ENCODE peak calls at places on chromosomes 2 and 18, in ten cellular contexts. One of them, this sample, is unnamed.

GRCh38 chr2:198639580-198639979 is 818.2 kb downstream of the SATB2 start:
- DNase-seq in fibroblast of the aortic adventitia: no peak
- DNase-seq in anterior cingulate cortex: no peak
- DNase-seq in A549: no peak
- DNase-seq in NCI-H1417: no peak
- DNase-seq in skeletal muscle cell: peak
- DNase-seq in right cardiac atrium: no peak
- DNase-seq in cardiac fibroblast: no peak
- DNase-seq in dorsolateral prefrontal cortex: no peak
- DNase-seq in HuH-7.5: no peak
- DNase-seq in this sample: no peak

GRCh38 chr2:103009861-103010260 is 248.0 kb downstream of the TMEM182 start:
- DNase-seq in cardiac fibroblast: no peak
- DNase-seq in skeletal muscle cell: no peak
- DNase-seq in fibroblast of the aortic adventitia: no peak
- DNase-seq in right cardiac atrium: no peak
- DNase-seq in NCI-H1417: no peak
- DNase-seq in HuH-7.5: no peak
- DNase-seq in anterior cingulate cortex: no peak
- DNase-seq in dorsolateral prefrontal cortex: no peak
- DNase-seq in A549: no peak
- DNase-seq in this sample: no peak

GRCh38 chr2:241842067-241842415 is 16.7 kb downstream of the PDCD1 start:
- DNase-seq in skeletal muscle cell: no peak
- DNase-seq in dorsolateral prefrontal cortex: no peak
- DNase-seq in anterior cingulate cortex: no peak
- DNase-seq in NCI-H1417: no peak
- DNase-seq in HuH-7.5: no peak
- DNase-seq in right cardiac atrium: peak
- DNase-seq in A549: no peak
- DNase-seq in fibroblast of the aortic adventitia: no peak
- DNase-seq in cardiac fibroblast: no peak
- DNase-seq in this sample: no peak

GRCh38 chr2:215269397-215270117 is 42.3 kb upstream of the ATIC start:
- DNase-seq in anterior cingulate cortex: no peak
- DNase-seq in cardiac fibroblast: peak
- DNase-seq in A549: peak
- DNase-seq in NCI-H1417: peak
- DNase-seq in right cardiac atrium: peak
- DNase-seq in HuH-7.5: peak
- DNase-seq in dorsolateral prefrontal cortex: peak
- DNase-seq in fibroblast of the aortic adventitia: peak
- DNase-seq in skeletal muscle cell: peak
- DNase-seq in this sample: peak

GRCh38 chr2:171516793-171517192 is 5.5 kb upstream of the CYBRD1 start:
- DNase-seq in NCI-H1417: no peak
- DNase-seq in dorsolateral prefrontal cortex: no peak
- DNase-seq in fibroblast of the aortic adventitia: peak
- DNase-seq in cardiac fibroblast: no peak
- DNase-seq in HuH-7.5: no peak
- DNase-seq in skeletal muscle cell: no peak
- DNase-seq in anterior cingulate cortex: no peak
- DNase-seq in A549: no peak
- DNase-seq in right cardiac atrium: no peak
- DNase-seq in this sample: no peak

GRCh38 chr2:97919858-97920257 is 75.9 kb downstream of the TMEM131 start:
- DNase-seq in fibroblast of the aortic adventitia: no peak
- DNase-seq in cardiac fibroblast: no peak
- DNase-seq in HuH-7.5: no peak
- DNase-seq in anterior cingulate cortex: no peak
- DNase-seq in right cardiac atrium: no peak
- DNase-seq in skeletal muscle cell: no peak
- DNase-seq in NCI-H1417: no peak
- DNase-seq in A549: no peak
- DNase-seq in dorsolateral prefrontal cortex: no peak
- DNase-seq in this sample: no peak

GRCh38 chr2:217512259-217512658 is 490.5 kb downstream of the TNS1 start:
- DNase-seq in dorsolateral prefrontal cortex: no peak
- DNase-seq in right cardiac atrium: no peak
- DNase-seq in A549: no peak
- DNase-seq in NCI-H1417: no peak
- DNase-seq in anterior cingulate cortex: no peak
- DNase-seq in skeletal muscle cell: no peak
- DNase-seq in cardiac fibroblast: no peak
- DNase-seq in fibroblast of the aortic adventitia: no peak
- DNase-seq in HuH-7.5: no peak
- DNase-seq in this sample: no peak

GRCh38 chr2:203404996-203405395 is 76.8 kb downstream of the ABI2 start:
- DNase-seq in cardiac fibroblast: peak
- DNase-seq in skeletal muscle cell: peak
- DNase-seq in anterior cingulate cortex: no peak
- DNase-seq in dorsolateral prefrontal cortex: no peak
- DNase-seq in NCI-H1417: no peak
- DNase-seq in fibroblast of the aortic adventitia: peak
- DNase-seq in right cardiac atrium: no peak
- DNase-seq in A549: no peak
- DNase-seq in HuH-7.5: no peak
- DNase-seq in this sample: no peak

GRCh38 chr2:209688388-209688787 is 83.2 kb upstream of the UNC80 start:
- DNase-seq in dorsolateral prefrontal cortex: no peak
- DNase-seq in NCI-H1417: peak
- DNase-seq in anterior cingulate cortex: no peak
- DNase-seq in fibroblast of the aortic adventitia: no peak
- DNase-seq in A549: no peak
- DNase-seq in right cardiac atrium: no peak
- DNase-seq in skeletal muscle cell: no peak
- DNase-seq in HuH-7.5: no peak
- DNase-seq in cardiac fibroblast: no peak
- DNase-seq in this sample: no peak

GRCh38 chr18:4319738-4320677 is 135.1 kb downstream of the DLGAP1 start:
- DNase-seq in NCI-H1417: no peak
- DNase-seq in dorsolateral prefrontal cortex: no peak
- DNase-seq in anterior cingulate cortex: no peak
- DNase-seq in A549: no peak
- DNase-seq in right cardiac atrium: no peak
- DNase-seq in skeletal muscle cell: no peak
- DNase-seq in fibroblast of the aortic adventitia: no peak
- DNase-seq in cardiac fibroblast: no peak
- DNase-seq in HuH-7.5: no peak
- DNase-seq in this sample: no peak

GRCh38 chr2:112162956-112163355 is 24.8 kb downstream of the FBLN7 start:
- DNase-seq in NCI-H1417: no peak
- DNase-seq in right cardiac atrium: peak
- DNase-seq in A549: no peak
- DNase-seq in HuH-7.5: no peak
- DNase-seq in fibroblast of the aortic adventitia: no peak
- DNase-seq in dorsolateral prefrontal cortex: no peak
- DNase-seq in skeletal muscle cell: no peak
- DNase-seq in cardiac fibroblast: no peak
- DNase-seq in anterior cingulate cortex: no peak
- DNase-seq in this sample: no peak

GRCh38 chr2:62215306-62216064 is 19.6 kb downstream of the B3GNT2 start:
- DNase-seq in anterior cingulate cortex: no peak
- DNase-seq in NCI-H1417: no peak
- DNase-seq in cardiac fibroblast: no peak
- DNase-seq in HuH-7.5: no peak
- DNase-seq in skeletal muscle cell: peak
- DNase-seq in right cardiac atrium: no peak
- DNase-seq in fibroblast of the aortic adventitia: no peak
- DNase-seq in A549: no peak
- DNase-seq in dorsolateral prefrontal cortex: no peak
- DNase-seq in this sample: peak

GRCh38 chr18:58228176-58228575 is 184.2 kb downstream of the NEDD4L start:
- DNase-seq in right cardiac atrium: no peak
- DNase-seq in anterior cingulate cortex: no peak
- DNase-seq in A549: no peak
- DNase-seq in HuH-7.5: no peak
- DNase-seq in NCI-H1417: no peak
- DNase-seq in cardiac fibroblast: no peak
- DNase-seq in dorsolateral prefrontal cortex: no peak
- DNase-seq in fibroblast of the aortic adventitia: no peak
- DNase-seq in skeletal muscle cell: no peak
- DNase-seq in this sample: no peak

GRCh38 chr2:46319711-46320110 is 22.5 kb downstream of the EPAS1 start:
- DNase-seq in anterior cingulate cortex: no peak
- DNase-seq in dorsolateral prefrontal cortex: no peak
- DNase-seq in HuH-7.5: no peak
- DNase-seq in A549: no peak
- DNase-seq in right cardiac atrium: no peak
- DNase-seq in skeletal muscle cell: no peak
- DNase-seq in fibroblast of the aortic adventitia: no peak
- DNase-seq in NCI-H1417: no peak
- DNase-seq in cardiac fibroblast: no peak
- DNase-seq in this sample: no peak

GRCh38 chr2:28521663-28522062 is 25.8 kb downstream of the PLB1 start:
- DNase-seq in dorsolateral prefrontal cortex: no peak
- DNase-seq in A549: no peak
- DNase-seq in HuH-7.5: no peak
- DNase-seq in right cardiac atrium: no peak
- DNase-seq in NCI-H1417: no peak
- DNase-seq in anterior cingulate cortex: no peak
- DNase-seq in skeletal muscle cell: no peak
- DNase-seq in fibroblast of the aortic adventitia: no peak
- DNase-seq in cardiac fibroblast: no peak
- DNase-seq in this sample: no peak

GRCh38 chr2:170846318-170846717 is 29.6 kb downstream of the GAD1 start:
- DNase-seq in fibroblast of the aortic adventitia: peak
- DNase-seq in skeletal muscle cell: no peak
- DNase-seq in cardiac fibroblast: no peak
- DNase-seq in HuH-7.5: no peak
- DNase-seq in anterior cingulate cortex: no peak
- DNase-seq in dorsolateral prefrontal cortex: no peak
- DNase-seq in NCI-H1417: no peak
- DNase-seq in right cardiac atrium: no peak
- DNase-seq in A549: no peak
- DNase-seq in this sample: no peak

GRCh38 chr2:232890896-232891601 is 21.0 kb downstream of the SNORC start:
- DNase-seq in NCI-H1417: peak
- DNase-seq in cardiac fibroblast: peak
- DNase-seq in anterior cingulate cortex: no peak
- DNase-seq in A549: no peak
- DNase-seq in skeletal muscle cell: no peak
- DNase-seq in right cardiac atrium: no peak
- DNase-seq in fibroblast of the aortic adventitia: no peak
- DNase-seq in dorsolateral prefrontal cortex: no peak
- DNase-seq in HuH-7.5: no peak
- DNase-seq in this sample: no peak

GRCh38 chr2:143110759-143111428 is 18.3 kb upstream of the ARHGAP15 start:
- DNase-seq in A549: peak
- DNase-seq in anterior cingulate cortex: no peak
- DNase-seq in skeletal muscle cell: peak
- DNase-seq in right cardiac atrium: peak
- DNase-seq in dorsolateral prefrontal cortex: peak
- DNase-seq in NCI-H1417: peak
- DNase-seq in cardiac fibroblast: peak
- DNase-seq in fibroblast of the aortic adventitia: peak
- DNase-seq in HuH-7.5: peak
- DNase-seq in this sample: peak

GRCh38 chr2:168467729-168468128 is 11.7 kb downstream of the CERS6 start:
- DNase-seq in right cardiac atrium: no peak
- DNase-seq in skeletal muscle cell: no peak
- DNase-seq in dorsolateral prefrontal cortex: no peak
- DNase-seq in cardiac fibroblast: no peak
- DNase-seq in anterior cingulate cortex: no peak
- DNase-seq in NCI-H1417: no peak
- DNase-seq in HuH-7.5: no peak
- DNase-seq in fibroblast of the aortic adventitia: no peak
- DNase-seq in A549: no peak
- DNase-seq in this sample: no peak

GRCh38 chr2:168060956-168061750 is 186.2 kb downstream of the STK39 start:
- DNase-seq in dorsolateral prefrontal cortex: no peak
- DNase-seq in A549: no peak
- DNase-seq in anterior cingulate cortex: no peak
- DNase-seq in HuH-7.5: no peak
- DNase-seq in fibroblast of the aortic adventitia: peak
- DNase-seq in cardiac fibroblast: peak
- DNase-seq in right cardiac atrium: no peak
- DNase-seq in skeletal muscle cell: peak
- DNase-seq in NCI-H1417: no peak
- DNase-seq in this sample: peak

GRCh38 chr2:133657591-133657990 is 89.3 kb upstream of the NCKAP5 start:
- DNase-seq in dorsolateral prefrontal cortex: no peak
- DNase-seq in NCI-H1417: no peak
- DNase-seq in A549: no peak
- DNase-seq in HuH-7.5: no peak
- DNase-seq in skeletal muscle cell: peak
- DNase-seq in right cardiac atrium: no peak
- DNase-seq in anterior cingulate cortex: no peak
- DNase-seq in fibroblast of the aortic adventitia: no peak
- DNase-seq in cardiac fibroblast: no peak
- DNase-seq in this sample: no peak